ENCODE peak calls at places on chromosomes 4 and X, in six cellular contexts. D is activated gamma-delta T cell treated with anti-CD3 and anti-CD28 coated beads, Interleukin-2, amount 50 U/mL, for 16 hours; A is M059J; N is HFF-Myc; K is GM04503; Y is amygdala. G is an unnamed sample.

GRCh38 chrX:1422135-1422465 is 30.2 kb upstream of the SLC25A6 start:
- DNase-seq in D (no peak), A (no peak), N (no peak), Y (no peak), K (no peak), G (no peak)

GRCh38 chr4:48223633-48224295 is 45.9 kb downstream of the TEC start:
- DNase-seq in Y (no peak), A (peak), K (no peak), D (no peak), N (no peak), G (no peak)

GRCh38 chr4:174460684-174461083 is 61.6 kb downstream of the HPGD start:
- DNase-seq in A (no peak), D (no peak), Y (no peak), N (no peak), K (no peak), G (no peak)

GRCh38 chr4:1885414-1885813 is 14.2 kb downstream of the NSD2 start:
- DNase-seq in A (no peak), D (no peak), Y (no peak), N (no peak), K (no peak), G (no peak)

GRCh38 chr4:186765138-186765537 is 41.5 kb upstream of the FAT1 start:
- DNase-seq in D (no peak), N (peak), A (peak), Y (no peak), K (peak), G (no peak)

GRCh38 chr4:173575482-173576152 is 45.6 kb upstream of the HAND2 start:
- DNase-seq in D (no peak), K (no peak), A (no peak), N (no peak), Y (no peak), G (no peak)

GRCh38 chr4:112167790-112168189 is 22.5 kb downstream of the FAM241A start:
- DNase-seq in A (no peak), N (no peak), K (no peak), Y (no peak), D (no peak), G (no peak)

GRCh38 chr4:67291639-67292038 is 253.7 kb downstream of the CENPC start:
- DNase-seq in Y (no peak), N (no peak), A (peak), D (no peak), K (no peak), G (no peak)

GRCh38 chr4:162056947-162057346 is 106.9 kb downstream of the FSTL5 start:
- DNase-seq in D (no peak), N (no peak), A (no peak), Y (no peak), K (no peak), G (no peak)

GRCh38 chr4:112509243-112510190 is 6.5 kb downstream of the NEUROG2 start:
- DNase-seq in K (no peak), A (peak), D (no peak), N (no peak), Y (no peak), G (no peak)

GRCh38 chrX:40964633-40965586 is 120.3 kb upstream of the USP9X start:
- DNase-seq in A (peak), Y (no peak), D (no peak), K (no peak), N (no peak), G (no peak)

GRCh38 chr4:10160280-10160856 is 43.8 kb upstream of the WDR1 start:
- DNase-seq in D (no peak), A (peak), Y (no peak), K (no peak), N (no peak), G (no peak)

GRCh38 chr4:47933798-47934197 is 19.4 kb upstream of the NFXL1 start:
- DNase-seq in N (no peak), A (peak), Y (no peak), D (no peak), K (no peak), G (no peak)

GRCh38 chrX:316351-317325 is 2.0 kb downstream of the GTPBP6 start:
- DNase-seq in D (no peak), A (no peak), Y (no peak), K (no peak), N (no peak), G (no peak)

GRCh38 chr4:150573534-150573933 is 8.4 kb upstream of the MAB21L2 start:
- DNase-seq in A (peak), D (no peak), N (no peak), K (no peak), Y (no peak), G (no peak)

GRCh38 chr4:17544831-17545234 is 29.9 kb downstream of the CLRN2 start:
- DNase-seq in K (no peak), Y (no peak), N (no peak), A (no peak), D (no peak), G (no peak)

GRCh38 chr4:94530073-94530472 is 78.3 kb downstream of the PDLIM5 start:
- DNase-seq in Y (no peak), A (no peak), D (no peak), N (no peak), K (no peak), G (no peak)

GRCh38 chr4:65670331-65671031 is at the start of gene EPHA5:
- DNase-seq in A (peak), Y (peak), D (no peak), N (no peak), K (no peak), G (peak)

GRCh38 chr4:82798168-82799005 is at the start of gene SCD5:
- DNase-seq in D (peak), Y (peak), A (peak), N (no peak), K (no peak), G (peak)

GRCh38 chr4:2647403-2648158 is 108.6 kb downstream of the TNIP2 start:
- DNase-seq in A (no peak), Y (no peak), K (no peak), N (peak), D (no peak), G (no peak)

GRCh38 chrX:103628386-103629290 is at the start of gene TCEAL1:
- DNase-seq in D (no peak), N (no peak), K (no peak), A (peak), Y (peak), G (peak)

G was measured in C1 segment of cervical spinal cord.